ENCODE peak calls at places on chromosomes 7 and 10, in five cellular contexts. B is H1, L is spleen, J is transverse colon, D is fibroblast of lung. K is an unnamed sample.

GRCh38 chr10:784377-784758 is 94.9 kb upstream of the DIP2C start:
- DNase-seq in D (no peak), L (peak; percentile 66), J (peak; percentile 11), B (no peak), K (no peak)

GRCh38 chr7:99825873-99826272 is 1.9 kb upstream of the CYP3A43 start:
- DNase-seq in D (no peak), J (no peak), L (no peak), B (no peak), K (no peak)

GRCh38 chr7:16839646-16840045 is 34.8 kb upstream of the AGR2 start:
- DNase-seq in D (peak; percentile 49), J (no peak), L (no peak), B (no peak), K (no peak)

GRCh38 chr10:132881186-132881920 is 61.0 kb downstream of the CFAP46 start:
- DNase-seq in L (peak; percentile 61), B (no peak), D (no peak), J (no peak), K (no peak)

GRCh38 chr10:43689618-43689954 is 40.9 kb upstream of the ZNF32 start:
- DNase-seq in D (peak; percentile 70), L (peak; percentile 86), B (no peak), J (peak; percentile 61), K (peak; percentile 64)

GRCh38 chr7:91692800-91693199 is 187.7 kb downstream of the MTERF1 start:
- DNase-seq in D (peak; percentile 63), B (no peak), J (no peak), L (no peak), K (no peak)

GRCh38 chr10:71547290-71547689 is 150.6 kb downstream of the CDH23 start:
- DNase-seq in J (no peak), B (no peak), D (no peak), L (no peak), K (no peak)

GRCh38 chr10:91955114-91955513 is 31.5 kb downstream of the BTAF1 start:
- DNase-seq in B (no peak), D (no peak), J (no peak), L (no peak), K (no peak)

GRCh38 chr7:33186187-33186586 is 56.8 kb downstream of the BBS9 start:
- DNase-seq in L (no peak), J (no peak), B (no peak), D (peak; percentile 82), K (no peak)

GRCh38 chr10:791639-792038 is 102.2 kb upstream of the DIP2C start:
- DNase-seq in B (no peak), J (no peak), D (no peak), L (no peak), K (no peak)

GRCh38 chr7:135834262-135834661 is 85.6 kb upstream of the FAM180A start:
- DNase-seq in J (no peak), D (no peak), L (no peak), B (no peak), K (no peak)

GRCh38 chr7:47720141-47720906 is 138.4 kb upstream of the TNS3 start:
- DNase-seq in J (peak; percentile 56), L (no peak), D (peak; percentile 78), B (no peak), K (peak; percentile 82)

GRCh38 chr10:126098216-126098561 is 201.8 kb downstream of the FANK1 start:
- DNase-seq in J (no peak), B (no peak), D (no peak), L (no peak), K (no peak)

GRCh38 chr7:127897704-127898454 is 133.4 kb downstream of the LRRC4 start:
- DNase-seq in L (no peak), B (no peak), J (no peak), D (peak; percentile 71), K (no peak)

GRCh38 chr7:99083068-99083651 is 60.7 kb downstream of the SMURF1 start:
- DNase-seq in L (no peak), J (no peak), D (peak; percentile 33), B (no peak), K (no peak)

GRCh38 chr10:70982443-70982842 is 94.1 kb upstream of the PCBD1 start:
- DNase-seq in B (no peak), J (no peak), D (no peak), L (peak; percentile 33), K (no peak)

GRCh38 chr10:33143160-33143728 is 185.2 kb upstream of the ITGB1 start:
- DNase-seq in J (no peak), L (no peak), B (no peak), D (peak; percentile 89), K (no peak)

GRCh38 chr7:27095050-27095896 is 527 bp downstream of the HOXA1 start:
- DNase-seq in B (no peak), L (no peak), J (no peak), D (no peak), K (no peak)

GRCh38 chr10:29642996-29643395 is 8.2 kb upstream of the SVIL start:
- DNase-seq in D (peak; percentile 75), L (no peak), J (no peak), B (no peak), K (peak; percentile 46)

GRCh38 chr7:80189638-80190037 is 55.0 kb downstream of the GNAI1 start:
- DNase-seq in D (no peak), J (no peak), L (no peak), B (no peak), K (no peak)

GRCh38 chr7:39238209-39238869 is 260.6 kb downstream of the POU6F2 start:
- DNase-seq in B (no peak), L (no peak), D (no peak), J (no peak), K (no peak)

GRCh38 chr10:122140941-122141623 is 130.0 kb upstream of the BTBD16 start:
- DNase-seq in D (peak; percentile 92), L (no peak), J (peak; percentile 75), B (no peak), K (peak; percentile 90)

GRCh38 chr10:77308084-77308732 is 329.4 kb downstream of the KCNMA1 start:
- DNase-seq in B (no peak), J (no peak), L (no peak), D (no peak), K (no peak)

GRCh38 chr7:39746162-39746782 is 122.9 kb downstream of the RALA start:
- DNase-seq in D (peak; percentile 71), B (peak; percentile 68), J (peak; percentile 78), L (peak; percentile 82), K (peak; percentile 74)

DNA sequence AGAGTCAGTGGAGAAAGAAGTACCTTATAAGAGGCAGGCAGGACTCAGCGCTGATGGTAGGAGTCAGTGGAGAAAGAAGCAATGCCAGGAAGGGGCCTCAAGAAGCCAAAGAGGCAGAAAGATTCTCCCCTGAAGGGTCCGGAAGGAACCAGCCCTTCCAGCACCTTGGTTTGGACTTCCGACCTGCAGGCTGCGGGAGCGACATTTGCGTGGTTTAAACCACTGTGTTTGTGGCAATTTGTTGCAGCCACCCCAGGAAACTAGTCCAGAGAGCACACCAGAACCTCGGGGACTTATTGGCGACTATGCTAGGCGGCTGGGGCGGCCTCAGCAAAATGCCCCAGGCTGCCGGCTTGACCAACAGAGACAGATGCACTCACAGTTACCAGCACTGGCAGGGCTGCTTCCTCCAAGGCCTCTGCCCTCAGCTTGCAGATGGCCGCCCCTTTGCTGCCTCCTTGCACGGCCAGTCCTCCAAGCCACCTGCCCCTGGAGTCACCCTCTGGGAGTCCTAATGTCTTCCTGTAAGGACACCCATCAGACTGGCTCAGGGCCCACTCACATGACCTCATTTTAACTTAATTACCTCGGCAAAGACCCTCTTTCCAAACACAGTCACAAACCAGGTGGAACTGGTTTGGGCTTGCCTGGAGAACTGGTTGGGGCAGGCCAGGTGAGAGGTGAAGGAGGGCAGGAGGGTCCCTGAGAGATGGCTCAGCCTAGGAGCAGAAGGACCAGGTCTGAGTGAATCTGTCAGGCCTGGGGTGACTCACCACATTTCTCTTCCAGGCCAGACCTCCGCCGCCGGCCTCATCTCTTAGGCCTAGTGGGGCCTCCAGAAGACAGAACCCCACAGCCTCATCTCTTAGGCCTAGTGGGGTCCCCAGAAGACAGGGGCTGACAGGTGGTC is 26.1 kb downstream of the CALML3 start:
- DNase-seq in D (peak; percentile 78), B (no peak), J (no peak), L (peak; percentile 58), K (peak; percentile 12)
- H3K27ac ChIP-seq in D (no peak overlapping the region), B (no peak overlapping the region), J (peak overlapping the region; percentile 73), L (no peak overlapping the region), K (no peak overlapping the region)

DNA sequence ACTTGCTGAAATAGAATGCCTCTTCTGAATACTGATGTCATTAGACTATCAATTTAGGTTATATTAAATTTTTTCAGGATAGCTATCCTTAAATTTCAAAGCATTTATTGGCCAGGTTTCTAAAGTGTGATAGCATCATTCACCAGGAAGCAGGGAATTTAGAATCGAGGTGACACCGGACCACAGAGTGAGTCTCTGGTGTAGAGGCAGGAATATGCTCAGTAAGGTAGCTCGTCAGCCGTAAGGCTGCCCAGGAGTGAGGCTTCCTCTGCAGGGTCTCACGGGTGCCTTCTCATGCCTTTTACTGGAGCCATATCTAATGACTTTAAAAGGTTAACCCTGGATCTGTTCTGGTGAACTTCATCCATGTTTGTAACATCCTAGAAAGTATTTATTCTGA is 170.8 kb upstream of the KLF14 start:
- DNase-seq in D (no peak), J (no peak), L (no peak), B (no peak), K (no peak)
- H3K4me3 ChIP-seq in D (no peak overlapping the region), J (no peak overlapping the region), L (no peak overlapping the region), B (no peak overlapping the region), K (no peak overlapping the region)

GRCh38 chr7:132135986-132136385 is 440.3 kb downstream of the PLXNA4 start:
- DNase-seq in J (no peak), L (peak; percentile 56), D (no peak), B (no peak), K (no peak)
- H3K4me1 ChIP-seq in J (no peaks in the 10 kb centered on the region), L (no peaks in the 10 kb centered on the region), D (no peaks in the 10 kb centered on the region), B (no peaks in the 10 kb centered on the region), K (no peaks in the 10 kb centered on the region)

DNA sequence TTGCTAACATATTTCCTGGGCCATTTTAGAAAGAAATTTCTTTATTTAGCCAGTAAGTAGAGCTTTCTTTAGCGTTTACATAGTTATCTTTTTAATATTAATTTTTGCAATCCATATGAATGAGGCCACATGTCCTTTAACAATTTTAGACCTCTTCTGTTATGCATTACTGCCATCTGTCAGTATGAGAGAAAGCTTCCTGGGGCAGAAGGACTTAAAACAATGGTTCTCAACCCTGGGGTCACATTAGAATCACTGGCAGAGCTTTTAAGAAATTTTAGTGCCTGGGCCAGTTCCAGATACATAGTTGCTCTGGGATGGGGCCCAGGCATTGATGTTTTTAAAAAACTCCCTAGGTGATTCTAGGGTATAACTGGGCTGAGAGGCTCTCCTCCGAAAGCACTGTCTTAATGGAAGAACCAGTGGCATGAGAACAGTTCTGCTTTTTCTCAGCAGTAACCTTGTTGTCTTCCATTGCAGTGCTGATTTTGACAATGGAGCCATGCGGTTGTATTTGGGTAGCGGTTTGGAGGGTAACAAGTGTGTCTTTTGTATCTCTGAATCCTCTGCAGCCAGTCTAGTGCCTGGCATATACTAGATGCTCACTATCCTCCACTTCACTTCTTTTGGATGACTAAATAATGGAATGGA is 226.9 kb downstream of the AUTS2 start:
- DNase-seq in J (no peak), D (no peak), B (no peak), L (no peak), K (no peak)
- H3K27ac ChIP-seq in J (no peak overlapping the region), D (no peak overlapping the region), B (no peak overlapping the region), L (peak overlapping the region; percentile 78), K (no peak overlapping the region)

GRCh38 chr7:66355762-66356161 is 150.6 kb downstream of the TPST1 start:
- DNase-seq in L (no peak), D (no peak), B (no peak), J (no peak), K (no peak)

GRCh38 chr7:66356277-66356721 is 151.2 kb downstream of the TPST1 start:
- DNase-seq in J (peak; percentile 39), B (no peak), L (no peak), D (peak; percentile 78), K (no peak)

GRCh38 chr7:66359656-66360211 is 154.6 kb downstream of the TPST1 start:
- DNase-seq in J (no peak), L (peak; percentile 45), B (no peak), D (no peak), K (no peak)

GRCh38 chr7:66353547-66353946 is 148.4 kb downstream of the TPST1 start:
- DNase-seq in B (no peak), L (no peak), D (no peak), J (no peak), K (no peak)

GRCh38 chr7:66357062-66357461 is 151.9 kb downstream of the TPST1 start:
- DNase-seq in D (no peak), L (no peak), B (no peak), J (no peak), K (no peak)
- H3K4me3 ChIP-seq in D (no peak overlapping the region), L (no peak overlapping the region), B (no peak overlapping the region), J (no peak overlapping the region), K (no peak overlapping the region)

K was measured in ovary.